ENCODE peak calls at places on chromosome 19, in eight cellular contexts. H, Q, M, O, X, B, R and V are unnamed samples.

GRCh38 chr19:56348289-56348877 is 33.7 kb upstream of the ZSCAN5A start:
- DNase-seq in Q (no peak), R (no peak), X (no peak), M (no peak), B (no peak), H (no peak), O (peak), V (no peak)

GRCh38 chr19:351976-352625 is 7.5 kb upstream of the MIER2 start:
- DNase-seq in X (no peak), Q (no peak), H (no peak), M (no peak), O (no peak), B (no peak), R (no peak), V (no peak)

GRCh38 chr19:16542894-16543498 is 759 bp upstream of the CHERP start:
- DNase-seq in X (no peak), R (no peak), B (no peak), O (no peak), Q (no peak), M (no peak), H (no peak), V (no peak)

GRCh38 chr19:50175924-50176323 is 12.8 kb upstream of the IZUMO2 start:
- DNase-seq in X (no peak), H (no peak), R (no peak), M (no peak), O (peak), B (no peak), Q (no peak), V (no peak)

GRCh38 chr19:1266818-1267440 is 2.2 kb upstream of the CIRBP start:
- DNase-seq in Q (peak), O (peak), X (peak), M (peak), B (peak), H (peak), R (peak), V (peak)

GRCh38 chr19:28665748-28666147 is 547.2 kb downstream of the UQCRFS1 start:
- DNase-seq in R (no peak), O (no peak), M (no peak), B (no peak), X (no peak), Q (no peak), H (no peak), V (no peak)

GRCh38 chr19:50902640-50903039 is 8.6 kb downstream of the KLK4 start:
- DNase-seq in H (no peak), O (no peak), B (no peak), M (no peak), R (no peak), Q (no peak), X (no peak), V (no peak)

GRCh38 chr19:58519087-58519354 is 589 bp downstream of the ZBTB45 start:
- DNase-seq in B (peak), Q (peak), X (peak), O (peak), R (peak), M (peak), H (peak), V (peak)

GRCh38 chr19:45331411-45331810 is 8.7 kb upstream of the CKM start:
- DNase-seq in X (no peak), O (no peak), H (no peak), B (no peak), M (no peak), Q (no peak), R (no peak), V (no peak)

GRCh38 chr19:50916069-50916468 is 4.9 kb upstream of the KLK4 start:
- DNase-seq in M (no peak), R (no peak), H (no peak), Q (no peak), X (no peak), B (no peak), O (no peak), V (no peak)

GRCh38 chr19:900302-901111 is 7.2 kb downstream of the RNU6-9 start:
- DNase-seq in M (no peak), X (no peak), B (no peak), H (no peak), Q (no peak), O (peak), R (no peak), V (no peak)

GRCh38 chr19:39078436-39079200 is 5.5 kb upstream of the ACP7 start:
- DNase-seq in Q (no peak), X (peak), R (no peak), O (peak), M (no peak), H (no peak), B (no peak), V (no peak)

GRCh38 chr19:11179716-11180297 is 17.5 kb downstream of the KANK2 start:
- DNase-seq in X (no peak), M (no peak), Q (no peak), H (no peak), B (no peak), R (no peak), O (no peak), V (no peak)

GRCh38 chr19:45428385-45429231 is 4.9 kb upstream of the ERCC1 start:
- DNase-seq in B (peak), X (no peak), O (no peak), Q (peak), R (peak), M (peak), H (no peak), V (peak)

GRCh38 chr19:2495130-2495641 is 19.3 kb downstream of the GADD45B start:
- DNase-seq in Q (no peak), X (peak), M (no peak), B (peak), H (peak), R (peak), O (peak), V (no peak)

GRCh38 chr19:32876919-32877285 is 7.3 kb upstream of the SLC7A9 start:
- DNase-seq in H (no peak), R (no peak), Q (no peak), B (no peak), M (no peak), O (peak), X (peak), V (no peak)

GRCh38 chr19:862529-863304 is 3.3 kb downstream of the CFD start:
- DNase-seq in R (peak), O (peak), M (peak), H (peak), X (peak), B (peak), Q (peak), V (peak)

GRCh38 chr19:4140237-4140711 is 13.2 kb upstream of the CREB3L3 start:
- DNase-seq in O (peak), H (no peak), B (no peak), X (peak), R (peak), M (peak), Q (peak), V (peak)

GRCh38 chr19:2010135-2010668 is 5.3 kb downstream of the BTBD2 start:
- DNase-seq in Q (no peak), H (no peak), O (no peak), R (no peak), X (no peak), B (no peak), M (no peak), V (no peak)

GRCh38 chr19:3189702-3190469 is 4.2 kb downstream of the NCLN start:
- DNase-seq in M (no peak), Q (no peak), H (no peak), O (no peak), R (peak), B (peak), X (no peak), V (no peak)

GRCh38 chr19:52391135-52391534 is 6.5 kb upstream of the ZNF528 start:
- DNase-seq in X (no peak), R (no peak), Q (no peak), H (no peak), B (no peak), M (no peak), O (no peak), V (no peak)

GRCh38 chr19:13150187-13150918 is at the start of the genes IER2 and STX10:
- DNase-seq in Q (peak), O (peak), X (peak), R (peak), B (peak), H (peak), M (peak), V (peak)
- TF ChIP-seq CTCF in Q (peak), O (peak), X (peak), R (peak), B (peak), H (peak), M (peak), V (peak)

GRCh38 chr19:36139473-36140288 is at the start of gene CAPNS1:
- DNase-seq in H (peak), B (peak), O (peak), Q (peak), M (peak), X (peak), R (peak), V (peak)
- TF ChIP-seq CTCF in H (no peak), B (peak), O (peak), Q (no peak), M (no peak), X (no peak), R (peak), V (no peak)

GRCh38 chr19:37983916-37984315 is 76.9 kb downstream of the SIPA1L3 start:
- DNase-seq in B (no peak), O (no peak), X (no peak), Q (no peak), H (no peak), R (no peak), M (no peak), V (no peak)

GRCh38 chr19:37983153-37983552 is 76.1 kb downstream of the SIPA1L3 start:
- DNase-seq in R (no peak), O (no peak), B (no peak), M (no peak), H (no peak), Q (no peak), X (no peak), V (no peak)

GRCh38 chr19:37980419-37980975 is 73.5 kb downstream of the SIPA1L3 start:
- DNase-seq in R (no peak), O (no peak), M (no peak), B (no peak), H (no peak), Q (no peak), X (no peak), V (no peak)

GRCh38 chr19:37981785-37982475 is 74.9 kb downstream of the SIPA1L3 start:
- DNase-seq in R (peak), H (no peak), X (no peak), O (no peak), Q (no peak), M (no peak), B (no peak), V (no peak)

DNA sequence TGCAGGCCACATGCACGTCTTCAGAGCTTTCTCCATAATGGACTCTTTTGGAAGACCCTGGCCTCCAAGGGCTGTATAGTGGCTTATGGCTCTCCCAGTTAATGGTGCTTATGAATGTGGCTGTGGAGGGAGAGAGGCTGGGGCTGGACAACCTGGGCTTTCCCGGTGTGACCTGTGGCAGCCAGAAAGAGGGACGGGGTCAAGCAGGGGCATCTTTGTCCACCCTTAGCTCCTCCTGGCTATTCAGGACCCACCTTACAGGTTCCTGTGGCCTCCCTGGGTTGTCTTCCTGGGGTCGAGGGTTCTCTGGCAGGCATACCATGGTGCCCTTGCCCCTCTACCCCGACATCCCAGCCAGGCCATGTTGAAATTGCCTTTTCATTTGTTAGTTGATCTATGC is 75.6 kb downstream of the SIPA1L3 start:
- DNase-seq in O (no peak), M (no peak), B (no peak), R (no peak), H (no peak), X (no peak), Q (no peak), V (no peak)
- TF ChIP-seq CTCF in O (no peak), M (no peak), B (no peak), R (no peak), H (no peak), X (no peak), Q (no peak), V (no peak)

GRCh38 chr19:6167115-6167514 is 31.6 kb downstream of the ACSBG2 start:
- DNase-seq in H (no peak), B (no peak), Q (no peak), R (no peak), X (no peak), O (no peak), M (no peak), V (no peak)

GRCh38 chr19:6173190-6173589 is 37.7 kb downstream of the ACSBG2 start:
- DNase-seq in B (no peak), H (no peak), M (no peak), X (no peak), O (no peak), Q (no peak), R (peak), V (no peak)

DNA sequence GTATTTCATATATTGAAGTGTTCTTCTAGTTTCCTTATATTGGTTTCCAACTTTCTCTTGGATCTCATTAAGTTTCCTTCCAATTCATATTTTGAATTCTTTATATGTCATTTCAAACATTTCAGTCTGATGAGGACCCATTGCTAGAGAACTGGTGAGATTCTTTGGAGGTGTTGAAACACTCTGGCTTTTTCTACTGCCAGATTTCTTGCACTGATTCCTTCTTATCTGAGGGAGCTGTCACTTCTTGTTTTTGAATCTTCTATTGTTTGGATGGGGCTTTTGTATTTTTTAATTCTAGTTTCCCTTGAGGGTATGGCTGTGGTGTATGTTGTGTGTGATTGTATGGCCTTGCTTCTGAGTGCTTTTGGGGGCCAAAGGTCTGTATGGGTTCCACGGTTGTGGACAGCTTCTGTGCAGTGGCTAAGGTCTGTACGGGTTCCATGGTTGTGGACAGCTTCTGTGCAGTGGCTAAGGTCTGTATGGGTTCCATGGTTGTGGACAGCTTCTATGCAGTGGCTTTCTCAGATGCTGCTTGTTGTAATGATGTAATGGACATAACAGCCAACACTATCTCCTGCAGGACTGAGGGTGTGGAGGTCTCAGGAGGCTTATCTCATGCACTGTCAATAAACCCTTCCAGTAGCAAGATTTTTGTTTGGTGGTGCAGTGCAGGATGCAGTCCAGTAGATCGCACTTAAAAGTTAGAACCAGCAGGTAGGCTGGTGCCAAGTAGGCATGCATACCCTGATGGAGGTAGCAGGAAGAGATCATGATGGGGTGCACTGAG is 36.8 kb downstream of the ACSBG2 start:
- DNase-seq in B (no peak), R (no peak), X (no peak), O (no peak), Q (no peak), M (no peak), H (no peak), V (no peak)
- TF ChIP-seq CTCF in B (no peak), R (no peak), X (no peak), O (no peak), Q (no peak), M (no peak), H (no peak), V (no peak)

GRCh38 chr19:35959040-35959967 is 23.1 kb downstream of the LRFN3 start:
- DNase-seq in M (peak), H (no peak), B (no peak), R (no peak), O (no peak), Q (peak), X (no peak), V (peak)
- TF ChIP-seq CTCF in M (no peak), H (no peak), B (no peak), R (peak), O (peak), Q (peak), X (peak), V (no peak)

GRCh38 chr19:14515501-14516047 is 2.6 kb downstream of the DNAJB1 start:
- DNase-seq in O (no peak), B (no peak), R (no peak), M (no peak), H (no peak), X (no peak), Q (no peak), V (no peak)

GRCh38 chr19:14514215-14514871 is 3.9 kb downstream of the DNAJB1 start:
- DNase-seq in Q (no peak), B (no peak), R (no peak), M (no peak), X (no peak), O (no peak), H (no peak), V (no peak)

GRCh38 chr19:14516746-14517438 is 1.3 kb downstream of the DNAJB1 start:
- DNase-seq in H (no peak), O (no peak), X (no peak), B (no peak), M (no peak), R (no peak), Q (no peak), V (no peak)

GRCh38 chr19:14517446-14517839 is 754 bp downstream of the DNAJB1 start:
- DNase-seq in O (no peak), M (no peak), R (no peak), Q (no peak), H (peak), X (no peak), B (no peak), V (no peak)

DNA sequence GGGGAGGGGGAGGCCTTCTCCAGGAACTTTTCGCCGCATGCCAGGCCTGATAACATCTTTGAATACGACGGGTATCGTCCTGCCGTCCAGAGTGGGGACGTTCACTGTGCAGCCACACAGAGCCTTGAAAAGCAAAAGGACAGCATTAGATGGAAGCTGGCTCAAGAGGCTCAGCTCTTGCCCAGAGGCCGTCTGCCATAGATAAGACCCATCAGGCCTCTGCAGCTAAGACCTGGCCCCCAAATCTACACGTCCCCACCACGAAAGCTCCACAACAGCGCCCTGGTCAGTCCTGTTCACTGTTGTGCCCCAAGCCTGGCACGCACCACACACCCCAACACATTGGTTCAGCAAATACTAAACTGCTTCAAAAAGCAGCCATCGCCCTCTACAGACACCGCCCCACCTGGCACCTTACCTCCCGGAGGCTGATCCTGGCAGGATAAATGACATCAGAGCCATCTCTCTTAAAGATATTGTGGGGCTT is 2.1 kb downstream of the DNAJB1 start:
- DNase-seq in O (no peak), H (no peak), X (no peak), M (no peak), R (no peak), Q (no peak), B (no peak), V (no peak)
- TF ChIP-seq CTCF in O (no peak), H (no peak), X (peak), M (no peak), R (no peak), Q (no peak), B (no peak), V (no peak)

GRCh38 chr19:42247631-42248199 is 5.3 kb upstream of the GSK3A start:
- DNase-seq in X (no peak), B (peak), R (no peak), M (no peak), Q (no peak), H (no peak), O (no peak), V (no peak)

GRCh38 chr19:42246869-42247630 is 4.6 kb upstream of the GSK3A start:
- DNase-seq in H (no peak), M (no peak), Q (no peak), R (no peak), B (peak), X (no peak), O (peak), V (no peak)

GRCh38 chr19:42244452-42245220 is 2.2 kb upstream of the GSK3A start:
- DNase-seq in B (peak), X (peak), Q (peak), M (peak), O (peak), R (peak), H (peak), V (peak)

GRCh38 chr19:42248270-42249148 is 6.1 kb upstream of the GSK3A start:
- DNase-seq in Q (no peak), X (no peak), B (no peak), H (no peak), R (no peak), M (no peak), O (no peak), V (no peak)

DNA sequence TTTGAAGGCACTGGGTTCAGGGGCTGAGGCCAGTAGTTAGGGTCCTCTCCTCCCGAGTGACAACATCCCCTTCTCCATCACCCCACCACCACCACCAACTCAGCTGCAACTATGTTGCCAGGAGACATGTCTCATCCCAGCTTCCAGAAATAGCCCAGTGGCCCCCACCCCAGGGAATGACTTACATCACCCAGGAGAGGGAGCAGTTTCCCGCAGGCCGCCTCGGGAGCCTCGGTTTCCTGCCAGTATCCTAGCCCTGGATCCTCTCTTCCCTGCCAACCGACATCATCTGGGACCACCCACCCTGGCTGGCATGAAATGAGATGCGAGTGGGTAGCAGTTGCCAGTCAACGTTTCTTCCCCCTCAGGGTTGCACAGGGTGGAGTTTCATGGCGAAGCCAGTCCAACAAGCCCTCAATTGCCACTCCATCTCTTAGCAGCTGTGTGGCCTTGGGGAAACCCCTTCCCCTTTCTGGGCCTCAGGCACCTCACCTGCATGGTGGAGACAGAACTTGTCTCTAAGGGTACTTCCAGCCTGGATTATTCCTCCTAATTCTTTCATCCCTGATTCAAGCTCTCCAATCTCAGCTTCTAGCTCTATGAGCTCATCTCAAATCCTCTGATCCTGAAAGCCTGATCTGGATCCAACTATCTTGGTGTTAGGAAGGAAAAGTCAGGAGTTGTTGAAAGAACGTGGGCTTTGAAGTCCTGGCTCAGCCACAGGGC is 3.9 kb upstream of the GSK3A start:
- DNase-seq in Q (no peak), B (peak), H (peak), O (peak), X (peak), M (peak), R (peak), V (peak)
- TF ChIP-seq CTCF in Q (no peak), B (peak), H (peak), O (peak), X (peak), M (peak), R (peak), V (no peak)

GRCh38 chr19:24059572-24060295 is 27.3 kb upstream of the ZNF254 start:
- DNase-seq in X (no peak), R (no peak), O (no peak), H (no peak), Q (no peak), M (no peak), B (no peak), V (no peak)
- TF ChIP-seq CTCF in X (no peak), R (no peak), O (no peak), H (no peak), Q (no peak), M (no peak), B (no peak), V (no peak)

DNA sequence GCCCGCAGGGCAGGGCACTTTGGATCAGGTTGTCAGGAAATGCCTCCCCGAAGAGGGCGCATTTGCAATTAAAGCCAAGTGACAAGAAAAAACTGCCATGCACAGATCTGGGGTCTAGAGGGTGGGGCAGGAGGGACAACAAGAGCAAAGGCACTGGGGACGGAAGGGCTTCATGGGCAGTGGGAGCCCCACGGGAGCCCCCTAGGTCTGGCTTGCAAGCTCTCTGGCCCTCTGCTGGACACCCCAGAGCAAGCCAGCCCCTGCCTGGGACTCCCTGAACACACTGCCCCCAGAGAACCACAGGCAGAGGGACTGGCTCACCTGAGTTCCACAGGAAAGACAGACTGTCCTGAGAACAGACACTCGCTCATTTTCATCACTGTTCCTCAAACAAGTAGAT is 30.2 kb upstream of the C19orf12 start:
- DNase-seq in R (no peak), H (no peak), M (peak), B (no peak), O (no peak), Q (peak), X (no peak), V (peak)
- TF ChIP-seq CTCF in R (no peak), H (no peak), M (peak), B (no peak), O (peak), Q (peak), X (peak), V (peak)